ENCODE peak calls at places on chromosomes 5 and 9, in nine cellular contexts. Y is Peyer's patch, G is GM12878, K is uterus, X is A549, J is suprapubic skin, R is tibial nerve, S is esophagus squamous epithelium, C is thyroid gland. O is an unnamed sample.

GRCh38 chr9:76757274-76757673 is 7.0 kb upstream of the PCA3 start:
- DNase-seq in Y (no peak), G (no peak), K (no peak), X (no peak), J (no peak), R (no peak), S (no peak), C (no peak), O (no peak)

GRCh38 chr9:92359380-92360007 is 33.7 kb downstream of the CENPP start:
- DNase-seq in Y (no peak), G (no peak), K (no peak), X (no peak), J (no peak), R (no peak), S (no peak), C (no peak), O (no peak)

GRCh38 chr5:72301557-72301956 is 18.5 kb downstream of the MRPS27 start:
- DNase-seq in Y (no peak), G (no peak), K (no peak), X (no peak), J (no peak), R (no peak), S (no peak), C (no peak), O (no peak)

GRCh38 chr5:82351754-82352145 is 73.6 kb upstream of the RPS23 start:
- DNase-seq in Y (no peak), G (no peak), K (no peak), X (peak; percentile 60), J (no peak), R (no peak), S (no peak), C (no peak), O (no peak)

GRCh38 chr5:96702503-96703383 is 40.6 kb downstream of the CAST start:
- DNase-seq in Y (peak; percentile 95), G (no peak), K (peak; percentile 96), X (peak; percentile 81), J (peak; percentile 97), R (peak; percentile 87), S (peak; percentile 32), C (peak; percentile 98), O (peak; percentile 95)

GRCh38 chr9:25513509-25514033 is 164.7 kb downstream of the TUSC1 start:
- DNase-seq in Y (no peak), G (no peak), K (no peak), X (no peak), J (no peak), R (no peak), S (no peak), C (no peak), O (no peak)

GRCh38 chr9:69460002-69460401 is 135.0 kb downstream of the ENTREP1 start:
- DNase-seq in Y (no peak), G (no peak), K (no peak), X (no peak), J (no peak), R (no peak), S (no peak), C (no peak), O (no peak)

GRCh38 chr5:23484094-23484493 is 23.3 kb upstream of the PRDM9 start:
- DNase-seq in Y (no peak), G (no peak), K (no peak), X (peak; percentile 20), J (no peak), R (no peak), S (no peak), C (no peak), O (no peak)

DNA sequence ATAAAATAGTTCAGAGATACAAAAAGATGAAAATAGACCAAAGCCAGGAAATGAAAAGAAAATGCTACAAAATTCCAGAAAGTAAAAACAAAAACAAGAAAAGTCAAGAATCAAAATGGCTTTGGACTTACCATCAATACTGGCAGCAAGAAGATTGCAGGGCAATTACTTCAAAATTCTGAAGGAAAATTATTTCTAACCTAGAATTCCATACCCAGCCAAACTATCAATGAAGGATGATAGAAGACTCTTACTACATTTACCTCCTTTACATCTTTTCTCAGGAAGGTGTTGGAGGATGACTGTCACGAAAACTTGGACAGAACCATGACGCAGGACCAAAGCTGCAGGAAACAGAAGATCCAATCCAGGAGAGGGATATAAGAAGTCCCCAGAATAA is 46.8 kb downstream of the EGFLAM start:
- DNase-seq in Y (no peak), G (no peak), K (no peak), X (no peak), J (no peak), R (no peak), S (no peak), C (no peak), O (no peak)
- H3K27ac ChIP-seq in Y (no peak overlapping the region), G (no peak overlapping the region), K (no peak overlapping the region), X (no peak overlapping the region), J (no peak overlapping the region), R (no peak overlapping the region), S (no peak overlapping the region), C (no peak overlapping the region), O (no peak overlapping the region)

GRCh38 chr5:160399402-160400353 is at the start of gene FAM200C:
- DNase-seq in Y (peak; percentile 92), G (peak; percentile 59), K (peak; percentile 90), X (peak; percentile 94), J (peak; percentile 94), R (peak; percentile 81), S (peak; percentile 31), C (peak; percentile 87), O (peak; percentile 96)
- TF ChIP-seq POLR2A in Y (peak; percentile 83), G (peak; percentile 89), K (peak; percentile 87), X (peak; percentile 93), J (no peak), R (peak; percentile 93), S (no peak), C (peak; percentile 57), O (peak; percentile 95)

GRCh38 chr9:105877719-105878118 is 183.4 kb downstream of the TMEM38B start:
- DNase-seq in Y (no peak), G (peak; percentile 9), K (no peak), X (no peak), J (no peak), R (no peak), S (no peak), C (no peak), O (no peak)
- H3K4me3 ChIP-seq in Y (no peak overlapping the region), G (no peak overlapping the region), K (no peak overlapping the region), X (no peak overlapping the region), J (no peak overlapping the region), R (no peak overlapping the region), S (no peak overlapping the region), C (no peak overlapping the region), O (no peak overlapping the region)

GRCh38 chr9:130914417-130915095 is 17.9 kb upstream of the QRFP start:
- DNase-seq in Y (no peak), G (no peak), K (no peak), X (no peak), J (no peak), R (no peak), S (no peak), C (no peak), O (no peak)

GRCh38 chr9:130915096-130915447 is 18.5 kb upstream of the QRFP start:
- DNase-seq in Y (no peak), G (no peak), K (no peak), X (no peak), J (no peak), R (no peak), S (no peak), C (no peak), O (no peak)

GRCh38 chr9:130911254-130912049 is 14.8 kb upstream of the QRFP start:
- DNase-seq in Y (no peak), G (no peak), K (no peak), X (no peak), J (no peak), R (no peak), S (no peak), C (no peak), O (no peak)

GRCh38 chr9:130912932-130913598 is 16.5 kb upstream of the QRFP start:
- DNase-seq in Y (no peak), G (no peak), K (no peak), X (no peak), J (no peak), R (peak; percentile 7), S (no peak), C (peak; percentile 63), O (no peak)

DNA sequence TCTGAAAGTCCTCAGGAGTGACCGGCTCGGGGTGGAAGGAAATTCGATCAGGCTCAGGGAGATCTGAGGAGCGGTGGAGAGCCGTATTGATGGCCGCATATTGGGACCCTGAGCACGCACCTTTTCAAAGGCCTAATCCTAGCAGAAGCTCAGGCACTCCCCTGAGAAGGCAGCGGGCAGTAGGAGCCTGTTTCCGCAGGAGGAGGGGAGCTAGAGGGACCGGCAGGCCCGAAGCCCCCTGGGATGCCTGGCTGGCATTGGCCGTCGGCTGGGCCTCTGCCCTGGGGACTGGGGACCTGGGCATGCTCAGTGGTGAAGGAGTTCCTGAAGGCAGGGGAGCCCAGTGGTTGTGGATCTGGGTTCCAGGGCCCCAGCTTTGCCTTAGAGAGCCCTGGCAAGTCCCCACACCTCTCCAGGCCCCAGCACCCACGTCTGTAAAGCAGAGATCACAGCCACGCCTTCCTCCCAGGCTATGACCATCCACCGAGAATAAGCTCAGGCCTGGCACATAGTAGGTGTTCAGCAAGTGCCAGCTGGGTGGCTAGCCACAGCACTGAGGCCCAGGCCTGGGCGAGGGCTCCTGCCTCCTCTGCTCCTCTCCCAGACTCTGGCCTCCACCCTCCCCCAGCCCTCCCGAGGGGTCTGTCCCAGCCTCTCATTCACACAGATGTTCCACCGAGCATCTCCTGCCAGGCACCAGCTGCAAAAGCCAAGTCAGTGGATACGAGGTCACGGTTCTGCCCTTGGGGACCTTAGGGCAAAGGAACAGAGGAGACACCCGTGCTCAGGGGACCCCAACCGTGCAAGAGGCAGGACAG is 17.2 kb upstream of the QRFP start:
- DNase-seq in Y (no peak), G (no peak), K (no peak), X (no peak), J (no peak), R (no peak), S (no peak), C (no peak), O (no peak)
- H3K27ac ChIP-seq in Y (no peak overlapping the region), G (no peak overlapping the region), K (no peak overlapping the region), X (no peak overlapping the region), J (no peak overlapping the region), R (no peak overlapping the region), S (no peak overlapping the region), C (no peak overlapping the region), O (no peak overlapping the region)

GRCh38 chr5:43068037-43068436 is 27.9 kb upstream of the ANXA2R start:
- DNase-seq in Y (no peak), G (no peak), K (no peak), X (no peak), J (no peak), R (no peak), S (no peak), C (no peak), O (no peak)

GRCh38 chr5:43063731-43064171 is 23.6 kb upstream of the ANXA2R start:
- DNase-seq in Y (no peak), G (no peak), K (no peak), X (peak; percentile 76), J (no peak), R (no peak), S (no peak), C (no peak), O (no peak)

GRCh38 chr5:43065384-43066230 is 25.5 kb upstream of the ANXA2R start:
- DNase-seq in Y (peak; percentile 81), G (no peak), K (no peak), X (peak; percentile 64), J (peak; percentile 88), R (peak; percentile 41), S (no peak), C (peak; percentile 58), O (peak; percentile 81)

GRCh38 chr5:43066799-43067741 is 27.0 kb upstream of the ANXA2R start:
- DNase-seq in Y (peak; percentile 96), G (peak; percentile 74), K (peak; percentile 89), X (peak; percentile 93), J (peak; percentile 93), R (peak; percentile 93), S (peak; percentile 71), C (peak; percentile 89), O (peak; percentile 90)

GRCh38 chr5:43066231-43066798 is 26.2 kb upstream of the ANXA2R start:
- DNase-seq in Y (peak; percentile 90), G (peak; percentile 30), K (peak; percentile 62), X (peak; percentile 78), J (peak; percentile 87), R (peak; percentile 55), S (no peak), C (peak; percentile 69), O (peak; percentile 79)
- TF ChIP-seq POLR2A in Y (peak; percentile 6), G (peak; percentile 73), K (no peak), X (peak; percentile 44), J (no peak), R (no peak), S (no peak), C (no peak), O (no peak)

O was measured in heart left ventricle.